ENCODE peak calls at places on chromosomes 5 and 9, in eight cellular contexts. One of them, this sample, is unnamed.

GRCh38 chr5:68548959-68549676 is 333.6 kb downstream of the PIK3R1 start:
- DNase-seq in heart right ventricle: no peak
- DNase-seq in cardiac fibroblast: peak; percentile 38
- DNase-seq in ovary: peak; percentile 24
- DNase-seq in tibial nerve: no peak
- DNase-seq in upper lobe of right lung: no peak
- DNase-seq in A673: peak; percentile 84
- DNase-seq in foreskin fibroblast: no peak
- DNase-seq in this sample: no peak

GRCh38 chr9:109476781-109477268 is 21.3 kb downstream of the PTPN3 start:
- DNase-seq in heart right ventricle: no peak
- DNase-seq in cardiac fibroblast: no peak
- DNase-seq in ovary: no peak
- DNase-seq in tibial nerve: no peak
- DNase-seq in upper lobe of right lung: no peak
- DNase-seq in A673: no peak
- DNase-seq in foreskin fibroblast: no peak
- DNase-seq in this sample: no peak

GRCh38 chr5:1336749-1337489 is 8.0 kb downstream of the CLPTM1L start:
- DNase-seq in heart right ventricle: no peak
- DNase-seq in cardiac fibroblast: no peak
- DNase-seq in ovary: no peak
- DNase-seq in tibial nerve: no peak
- DNase-seq in upper lobe of right lung: peak; percentile 23
- DNase-seq in A673: no peak
- DNase-seq in foreskin fibroblast: no peak
- DNase-seq in this sample: no peak

GRCh38 chr5:2188661-2189060 is 305.9 kb upstream of the IRX4 start:
- DNase-seq in heart right ventricle: no peak
- DNase-seq in cardiac fibroblast: no peak
- DNase-seq in ovary: no peak
- DNase-seq in tibial nerve: no peak
- DNase-seq in upper lobe of right lung: no peak
- DNase-seq in A673: no peak
- DNase-seq in foreskin fibroblast: no peak
- DNase-seq in this sample: no peak

GRCh38 chr5:163385276-163385675 is 52.1 kb upstream of the CCNG1 start:
- DNase-seq in heart right ventricle: no peak
- DNase-seq in cardiac fibroblast: peak; percentile 95
- DNase-seq in ovary: no peak
- DNase-seq in tibial nerve: no peak
- DNase-seq in upper lobe of right lung: no peak
- DNase-seq in A673: peak; percentile 50
- DNase-seq in foreskin fibroblast: no peak
- DNase-seq in this sample: no peak

GRCh38 chr9:129569506-129570449 is 51.1 kb downstream of the C9orf50 start:
- DNase-seq in heart right ventricle: no peak
- DNase-seq in cardiac fibroblast: peak; percentile 41
- DNase-seq in ovary: no peak
- DNase-seq in tibial nerve: no peak
- DNase-seq in upper lobe of right lung: no peak
- DNase-seq in A673: peak; percentile 38
- DNase-seq in foreskin fibroblast: no peak
- DNase-seq in this sample: no peak

GRCh38 chr9:71349218-71349617 is 227.8 kb upstream of the TRPM3 start:
- DNase-seq in heart right ventricle: no peak
- DNase-seq in cardiac fibroblast: peak; percentile 6
- DNase-seq in ovary: no peak
- DNase-seq in tibial nerve: no peak
- DNase-seq in upper lobe of right lung: no peak
- DNase-seq in A673: no peak
- DNase-seq in foreskin fibroblast: no peak
- DNase-seq in this sample: no peak

GRCh38 chr9:68999393-69000105 is 14.4 kb downstream of the PRKACG start:
- DNase-seq in heart right ventricle: no peak
- DNase-seq in cardiac fibroblast: peak; percentile 82
- DNase-seq in ovary: peak; percentile 24
- DNase-seq in tibial nerve: no peak
- DNase-seq in upper lobe of right lung: no peak
- DNase-seq in A673: peak; percentile 78
- DNase-seq in foreskin fibroblast: peak; percentile 45
- DNase-seq in this sample: peak; percentile 45

GRCh38 chr5:98713027-98713426 is 60.4 kb upstream of the RGMB start:
- DNase-seq in heart right ventricle: no peak
- DNase-seq in cardiac fibroblast: peak; percentile 5
- DNase-seq in ovary: no peak
- DNase-seq in tibial nerve: no peak
- DNase-seq in upper lobe of right lung: no peak
- DNase-seq in A673: no peak
- DNase-seq in foreskin fibroblast: peak; percentile 41
- DNase-seq in this sample: no peak

GRCh38 chr5:44987026-44987425 is 178.3 kb downstream of the MRPS30 start:
- DNase-seq in heart right ventricle: no peak
- DNase-seq in cardiac fibroblast: no peak
- DNase-seq in ovary: no peak
- DNase-seq in tibial nerve: no peak
- DNase-seq in upper lobe of right lung: no peak
- DNase-seq in A673: no peak
- DNase-seq in foreskin fibroblast: no peak
- DNase-seq in this sample: no peak

GRCh38 chr5:83473344-83474169 is 2.0 kb downstream of the VCAN start:
- DNase-seq in heart right ventricle: peak; percentile 84
- DNase-seq in cardiac fibroblast: peak; percentile 99
- DNase-seq in ovary: peak; percentile 88
- DNase-seq in tibial nerve: peak; percentile 91
- DNase-seq in upper lobe of right lung: peak; percentile 89
- DNase-seq in A673: peak; percentile 93
- DNase-seq in foreskin fibroblast: peak; percentile 97
- DNase-seq in this sample: peak; percentile 97
- TF ChIP-seq CTCF in heart right ventricle: peak; percentile 86
- TF ChIP-seq CTCF in cardiac fibroblast: peak; percentile 83
- TF ChIP-seq CTCF in ovary: peak; percentile 56
- TF ChIP-seq CTCF in tibial nerve: peak; percentile 93
- TF ChIP-seq CTCF in upper lobe of right lung: peak; percentile 79
- TF ChIP-seq CTCF in A673: peak; percentile 91
- TF ChIP-seq CTCF in foreskin fibroblast: peak; percentile 92
- TF ChIP-seq CTCF in this sample: peak; percentile 91

GRCh38 chr9:137452761-137453642 is 6.1 kb downstream of the NSMF start:
- DNase-seq in heart right ventricle: no peak
- DNase-seq in cardiac fibroblast: no peak
- DNase-seq in ovary: peak; percentile 55
- DNase-seq in tibial nerve: no peak
- DNase-seq in upper lobe of right lung: peak; percentile 76
- DNase-seq in A673: no peak
- DNase-seq in foreskin fibroblast: no peak
- DNase-seq in this sample: no peak

GRCh38 chr9:137449931-137450537 is 8.9 kb upstream of the ENTPD8 start:
- DNase-seq in heart right ventricle: no peak
- DNase-seq in cardiac fibroblast: no peak
- DNase-seq in ovary: peak; percentile 19
- DNase-seq in tibial nerve: no peak
- DNase-seq in upper lobe of right lung: no peak
- DNase-seq in A673: no peak
- DNase-seq in foreskin fibroblast: no peak
- DNase-seq in this sample: no peak

GRCh38 chr9:137454145-137454505 is 5.0 kb downstream of the NSMF start:
- DNase-seq in heart right ventricle: peak; percentile 70
- DNase-seq in cardiac fibroblast: peak; percentile 37
- DNase-seq in ovary: peak; percentile 72
- DNase-seq in tibial nerve: no peak
- DNase-seq in upper lobe of right lung: peak; percentile 88
- DNase-seq in A673: no peak
- DNase-seq in foreskin fibroblast: no peak
- DNase-seq in this sample: no peak

GRCh38 chr9:137453643-137454081 is 5.5 kb downstream of the NSMF start:
- DNase-seq in heart right ventricle: peak; percentile 77
- DNase-seq in cardiac fibroblast: peak; percentile 85
- DNase-seq in ovary: peak; percentile 72
- DNase-seq in tibial nerve: peak; percentile 64
- DNase-seq in upper lobe of right lung: peak; percentile 89
- DNase-seq in A673: peak; percentile 62
- DNase-seq in foreskin fibroblast: peak; percentile 60
- DNase-seq in this sample: no peak

GRCh38 chr9:137451976-137452760 is 7.0 kb downstream of the NSMF start:
- DNase-seq in heart right ventricle: no peak
- DNase-seq in cardiac fibroblast: no peak
- DNase-seq in ovary: peak; percentile 36
- DNase-seq in tibial nerve: no peak
- DNase-seq in upper lobe of right lung: peak; percentile 64
- DNase-seq in A673: no peak
- DNase-seq in foreskin fibroblast: no peak
- DNase-seq in this sample: no peak
- H3K4me3 ChIP-seq in heart right ventricle: no peak overlapping the region
- H3K4me3 ChIP-seq in cardiac fibroblast: no peak overlapping the region
- H3K4me3 ChIP-seq in ovary: no peak overlapping the region
- H3K4me3 ChIP-seq in tibial nerve: no peak overlapping the region
- H3K4me3 ChIP-seq in upper lobe of right lung: no peak overlapping the region
- H3K4me3 ChIP-seq in A673: no peak overlapping the region
- H3K4me3 ChIP-seq in foreskin fibroblast: no peak overlapping the region
- H3K4me3 ChIP-seq in this sample: no peak overlapping the region

GRCh38 chr9:133375116-133375723 is 640 bp downstream of the SURF4 start:
- DNase-seq in heart right ventricle: no peak
- DNase-seq in cardiac fibroblast: peak; percentile 39
- DNase-seq in ovary: no peak
- DNase-seq in tibial nerve: no peak
- DNase-seq in upper lobe of right lung: no peak
- DNase-seq in A673: peak; percentile 54
- DNase-seq in foreskin fibroblast: no peak
- DNase-seq in this sample: no peak
- TF ChIP-seq CTCF in heart right ventricle: no peak
- TF ChIP-seq CTCF in cardiac fibroblast: no peak
- TF ChIP-seq CTCF in ovary: no peak
- TF ChIP-seq CTCF in tibial nerve: no peak
- TF ChIP-seq CTCF in upper lobe of right lung: no peak
- TF ChIP-seq CTCF in A673: peak; percentile 44
- TF ChIP-seq CTCF in foreskin fibroblast: no peak
- TF ChIP-seq CTCF in this sample: peak; percentile 13

DNA sequence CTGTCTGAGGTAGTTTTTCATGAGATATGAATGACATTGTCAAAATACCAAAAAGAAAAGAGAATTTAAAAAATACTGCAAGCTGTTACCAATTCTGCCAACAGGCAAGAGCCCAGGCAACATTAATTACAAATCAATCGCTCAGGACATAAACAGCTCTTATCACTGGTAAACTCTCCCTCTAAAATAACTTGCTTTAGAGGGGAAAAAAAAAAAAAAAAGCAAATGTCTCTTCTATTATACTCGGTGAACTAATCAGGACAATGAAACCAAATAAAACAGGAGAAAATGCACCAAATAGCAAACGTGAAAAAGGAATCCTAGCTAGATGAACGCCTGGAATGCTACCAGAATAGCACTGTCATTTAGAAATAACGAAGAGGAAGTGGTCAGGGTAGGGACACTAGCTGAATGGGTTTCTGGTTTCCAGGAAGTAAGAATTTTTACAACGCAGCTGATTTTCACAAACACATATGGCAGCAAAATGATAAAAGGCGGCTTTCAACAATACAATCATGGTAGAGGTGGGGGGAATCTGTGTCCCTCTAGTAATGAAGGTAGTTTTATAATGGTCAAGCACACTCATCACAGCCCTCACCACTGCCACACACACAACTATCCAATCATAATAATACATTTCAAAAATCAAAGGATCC is 94.9 kb downstream of the DENND1A start:
- DNase-seq in heart right ventricle: no peak
- DNase-seq in cardiac fibroblast: peak; percentile 43
- DNase-seq in ovary: no peak
- DNase-seq in tibial nerve: no peak
- DNase-seq in upper lobe of right lung: no peak
- DNase-seq in A673: no peak
- DNase-seq in foreskin fibroblast: peak; percentile 34
- DNase-seq in this sample: no peak
- H3K4me3 ChIP-seq in heart right ventricle: peak overlapping the region; percentile 27
- H3K4me3 ChIP-seq in cardiac fibroblast: peak overlapping the region; percentile 22
- H3K4me3 ChIP-seq in ovary: no peak overlapping the region
- H3K4me3 ChIP-seq in tibial nerve: no peak overlapping the region
- H3K4me3 ChIP-seq in upper lobe of right lung: no peak overlapping the region
- H3K4me3 ChIP-seq in A673: no peak overlapping the region
- H3K4me3 ChIP-seq in foreskin fibroblast: peak overlapping the region; percentile 9
- H3K4me3 ChIP-seq in this sample: no peak overlapping the region

GRCh38 chr5:137433539-137433938 is 65.6 kb downstream of the SPOCK1 start:
- DNase-seq in heart right ventricle: no peak
- DNase-seq in cardiac fibroblast: no peak
- DNase-seq in ovary: no peak
- DNase-seq in tibial nerve: no peak
- DNase-seq in upper lobe of right lung: no peak
- DNase-seq in A673: no peak
- DNase-seq in foreskin fibroblast: no peak
- DNase-seq in this sample: no peak

GRCh38 chr5:137439645-137440044 is 59.5 kb downstream of the SPOCK1 start:
- DNase-seq in heart right ventricle: no peak
- DNase-seq in cardiac fibroblast: no peak
- DNase-seq in ovary: no peak
- DNase-seq in tibial nerve: no peak
- DNase-seq in upper lobe of right lung: no peak
- DNase-seq in A673: no peak
- DNase-seq in foreskin fibroblast: no peak
- DNase-seq in this sample: no peak

GRCh38 chr5:137442660-137443059 is 56.5 kb downstream of the SPOCK1 start:
- DNase-seq in heart right ventricle: no peak
- DNase-seq in cardiac fibroblast: no peak
- DNase-seq in ovary: no peak
- DNase-seq in tibial nerve: no peak
- DNase-seq in upper lobe of right lung: no peak
- DNase-seq in A673: no peak
- DNase-seq in foreskin fibroblast: no peak
- DNase-seq in this sample: no peak

GRCh38 chr5:137440800-137441199 is 58.3 kb downstream of the SPOCK1 start:
- DNase-seq in heart right ventricle: no peak
- DNase-seq in cardiac fibroblast: no peak
- DNase-seq in ovary: no peak
- DNase-seq in tibial nerve: no peak
- DNase-seq in upper lobe of right lung: no peak
- DNase-seq in A673: no peak
- DNase-seq in foreskin fibroblast: no peak
- DNase-seq in this sample: no peak

GRCh38 chr5:137438932-137439331 is 60.2 kb downstream of the SPOCK1 start:
- DNase-seq in heart right ventricle: no peak
- DNase-seq in cardiac fibroblast: no peak
- DNase-seq in ovary: no peak
- DNase-seq in tibial nerve: no peak
- DNase-seq in upper lobe of right lung: no peak
- DNase-seq in A673: no peak
- DNase-seq in foreskin fibroblast: no peak
- DNase-seq in this sample: no peak
- TF ChIP-seq CTCF in heart right ventricle: no peak
- TF ChIP-seq CTCF in cardiac fibroblast: no peak
- TF ChIP-seq CTCF in ovary: no peak
- TF ChIP-seq CTCF in tibial nerve: no peak
- TF ChIP-seq CTCF in upper lobe of right lung: no peak
- TF ChIP-seq CTCF in A673: no peak
- TF ChIP-seq CTCF in foreskin fibroblast: no peak
- TF ChIP-seq CTCF in this sample: no peak

GRCh38 chr9:132350861-132351315 is 3.9 kb downstream of the SETX start:
- DNase-seq in heart right ventricle: no peak
- DNase-seq in cardiac fibroblast: peak; percentile 18
- DNase-seq in ovary: no peak
- DNase-seq in tibial nerve: no peak
- DNase-seq in upper lobe of right lung: no peak
- DNase-seq in A673: no peak
- DNase-seq in foreskin fibroblast: no peak
- DNase-seq in this sample: no peak
- H3K4me3 ChIP-seq in heart right ventricle: peak overlapping the region; percentile 22
- H3K4me3 ChIP-seq in cardiac fibroblast: peak overlapping the region; percentile 11
- H3K4me3 ChIP-seq in ovary: no peak overlapping the region
- H3K4me3 ChIP-seq in tibial nerve: no peak overlapping the region
- H3K4me3 ChIP-seq in upper lobe of right lung: peak overlapping the region; percentile 29
- H3K4me3 ChIP-seq in A673: peak overlapping the region; percentile 11
- H3K4me3 ChIP-seq in foreskin fibroblast: peak overlapping the region; percentile 5
- H3K4me3 ChIP-seq in this sample: no peak overlapping the region

This sample was measured in astrocyte of the cerebellum.